ENCODE peak calls at places on chromosomes 3 and 15, in six cellular contexts. O, L, D, Y, Z and C are unnamed samples.

GRCh38 chr3:171506743-171507319 is 46.6 kb upstream of the TNIK start:
- DNase-seq in O (no peak), L (no peak), D (no peak), Y (no peak), Z (no peak), C (no peak)

GRCh38 chr3:182941719-182942118 is 38.6 kb downstream of the DCUN1D1 start:
- DNase-seq in O (no peak), L (no peak), D (no peak), Y (no peak), Z (no peak), C (no peak)

GRCh38 chr3:142645236-142645793 is 49.1 kb downstream of the PLS1 start:
- DNase-seq in O (no peak), L (no peak), D (no peak), Y (no peak), Z (no peak), C (no peak)

GRCh38 chr3:195565716-195566115 is 18.0 kb downstream of the APOD start:
- DNase-seq in O (no peak), L (no peak), D (no peak), Y (no peak), Z (no peak), C (no peak)

GRCh38 chr15:52567886-52568568 is 803 bp downstream of the ARPP19 start:
- DNase-seq in O (peak; percentile 31), L (no peak), D (no peak), Y (peak; percentile 29), Z (no peak), C (peak; percentile 49)

GRCh38 chr3:141828487-141829284 is 47.8 kb upstream of the ATP1B3 start:
- DNase-seq in O (no peak), L (no peak), D (peak; percentile 58), Y (no peak), Z (no peak), C (peak; percentile 72)

GRCh38 chr3:62036726-62037125 is 336.6 kb downstream of the FEZF2 start:
- DNase-seq in O (no peak), L (no peak), D (no peak), Y (no peak), Z (no peak), C (no peak)

GRCh38 chr3:131328739-131329138 is 52.8 kb upstream of the NUDT16 start:
- DNase-seq in O (no peak), L (no peak), D (no peak), Y (no peak), Z (no peak), C (peak; percentile 39)

GRCh38 chr15:97224191-97224641 is 736.3 kb upstream of the ARRDC4 start:
- DNase-seq in O (no peak), L (no peak), D (no peak), Y (no peak), Z (no peak), C (no peak)

GRCh38 chr3:122324871-122325323 is at the start of gene CSTA:
- DNase-seq in O (no peak), L (no peak), D (peak; percentile 80), Y (no peak), Z (no peak), C (no peak)

GRCh38 chr15:67109141-67110034 is 44.0 kb downstream of the SMAD3 start:
- DNase-seq in O (no peak), L (no peak), D (peak; percentile 86), Y (no peak), Z (peak; percentile 97), C (no peak)

GRCh38 chr15:101368086-101368780 is 73.2 kb upstream of the SNRPA1 start:
- DNase-seq in O (no peak), L (no peak), D (no peak), Y (no peak), Z (no peak), C (no peak)

GRCh38 chr3:4306091-4306490 is 2.9 kb downstream of the SETMAR start:
- DNase-seq in O (no peak), L (no peak), D (no peak), Y (no peak), Z (no peak), C (no peak)

GRCh38 chr3:10702961-10703740 is 112.9 kb upstream of the SLC6A11 start:
- DNase-seq in O (no peak), L (no peak), D (no peak), Y (no peak), Z (no peak), C (peak; percentile 25)

GRCh38 chr15:71440479-71441071 is 325.3 kb downstream of the THSD4 start:
- DNase-seq in O (no peak), L (no peak), D (peak; percentile 45), Y (peak; percentile 52), Z (peak; percentile 37), C (peak; percentile 76)

GRCh38 chr3:127652246-127652995 is 20.3 kb upstream of the ABTB1 start:
- DNase-seq in O (no peak), L (no peak), D (peak; percentile 9), Y (peak; percentile 45), Z (no peak), C (peak; percentile 74)

GRCh38 chr15:78216276-78217229 is 17.8 kb downstream of the ACSBG1 start:
- DNase-seq in O (no peak), L (no peak), D (no peak), Y (no peak), Z (no peak), C (no peak)

GRCh38 chr3:174859756-174860155 is 622 bp downstream of the NAALADL2 start:
- DNase-seq in O (no peak), L (no peak), D (no peak), Y (peak; percentile 23), Z (no peak), C (peak; percentile 16)

GRCh38 chr15:92683511-92683834 is 27.9 kb upstream of the FAM174B start:
- DNase-seq in O (no peak), L (no peak), D (no peak), Y (peak; percentile 5), Z (no peak), C (peak; percentile 54)

GRCh38 chr3:16813336-16813735 is 71.4 kb upstream of the PLCL2 start:
- DNase-seq in O (no peak), L (no peak), D (no peak), Y (no peak), Z (no peak), C (no peak)

GRCh38 chr3:139020868-139021234 is at the start of gene PRR23B:
- DNase-seq in O (no peak), L (no peak), D (no peak), Y (no peak), Z (no peak), C (no peak)

GRCh38 chr15:96070636-96071035 is 259.9 kb upstream of the NR2F2 start:
- DNase-seq in O (no peak), L (no peak), D (no peak), Y (no peak), Z (no peak), C (no peak)

GRCh38 chr3:195612075-195612800 is 28.5 kb upstream of the APOD start:
- DNase-seq in O (no peak), L (no peak), D (peak; percentile 17), Y (no peak), Z (no peak), C (no peak)

GRCh38 chr3:127860223-127860622 is 37.9 kb upstream of the MGLL start:
- DNase-seq in O (no peak), L (no peak), D (no peak), Y (no peak), Z (no peak), C (no peak)

GRCh38 chr3:33076952-33077351 is 20.0 kb downstream of the GLB1 start:
- DNase-seq in O (no peak), L (no peak), D (no peak), Y (no peak), Z (no peak), C (no peak)

GRCh38 chr15:100880139-100880896 is 687 bp downstream of the ALDH1A3 start:
- DNase-seq in O (no peak), L (no peak), D (no peak), Y (no peak), Z (no peak), C (peak; percentile 12)

GRCh38 chr15:42033214-42033873 is 12.5 kb upstream of the PLA2G4E start:
- DNase-seq in O (no peak), L (no peak), D (no peak), Y (no peak), Z (no peak), C (no peak)

GRCh38 chr3:134796313-134797079 is 1.4 kb downstream of the EPHB1 start:
- DNase-seq in O (no peak), L (no peak), D (no peak), Y (peak; percentile 59), Z (no peak), C (no peak)

GRCh38 chr3:107432646-107433045 is 55.4 kb downstream of the CCDC54 start:
- DNase-seq in O (no peak), L (no peak), D (no peak), Y (no peak), Z (no peak), C (no peak)

GRCh38 chr3:33318709-33319380 is 41.6 kb downstream of the FBXL2 start:
- DNase-seq in O (no peak), L (no peak), D (no peak), Y (no peak), Z (no peak), C (no peak)

GRCh38 chr15:59340325-59340724 is 32.3 kb downstream of the MYO1E start:
- DNase-seq in O (no peak), L (no peak), D (no peak), Y (no peak), Z (no peak), C (no peak)

GRCh38 chr3:108036984-108037741 is 53.7 kb downstream of the CD47 start:
- DNase-seq in O (no peak), L (no peak), D (peak; percentile 76), Y (no peak), Z (peak; percentile 46), C (no peak)

GRCh38 chr3:194080473-194080872 is 55.5 kb upstream of the HES1 start:
- DNase-seq in O (no peak), L (no peak), D (no peak), Y (no peak), Z (no peak), C (no peak)

GRCh38 chr3:53223025-53223424 is 32.8 kb downstream of the TKT start:
- DNase-seq in O (no peak), L (no peak), D (no peak), Y (no peak), Z (no peak), C (no peak)

GRCh38 chr15:47293763-47294162 is 423.5 kb upstream of the SEMA6D start:
- DNase-seq in O (no peak), L (no peak), D (no peak), Y (no peak), Z (peak; percentile 82), C (no peak)